ENCODE peak calls at places on chromosomes 6 and 20, in seven cellular contexts. H, Y, T, K, J, M and S are unnamed samples.

GRCh38 chr6:78599526-78599925 is 267.8 kb upstream of the IRAK1BP1 start:
- DNase-seq in H (no peak), K (no peak), J (no peak), M (no peak), Y (no peak), T (no peak), S (no peak)

GRCh38 chr6:53426544-53427270 is 78.0 kb upstream of the ELOVL5 start:
- DNase-seq in J (no peak), K (no peak), T (no peak), M (peak; percentile 74), H (no peak), Y (no peak), S (no peak)

GRCh38 chr6:43771858-43772570 is 2.0 kb downstream of the VEGFA start:
- DNase-seq in J (peak; percentile 91), Y (no peak), M (no peak), K (no peak), H (peak; percentile 82), T (peak; percentile 51), S (peak; percentile 80)

GRCh38 chr20:62448038-62448437 is 20.7 kb upstream of the RBBP8NL start:
- DNase-seq in K (no peak), T (no peak), M (no peak), J (no peak), H (no peak), Y (no peak), S (no peak)

GRCh38 chr6:363291-363690 is 28.3 kb upstream of the IRF4 start:
- DNase-seq in H (no peak), T (no peak), Y (no peak), J (no peak), K (no peak), M (no peak), S (no peak)

GRCh38 chr6:135895231-135895931 is 43.9 kb downstream of the PDE7B start:
- DNase-seq in K (no peak), T (no peak), H (no peak), J (no peak), Y (no peak), M (no peak), S (no peak)

GRCh38 chr20:63682384-63683139 is 13.9 kb upstream of the TNFRSF6B start:
- DNase-seq in J (no peak), Y (no peak), H (no peak), K (peak; percentile 97), M (no peak), T (peak; percentile 63), S (no peak)

GRCh38 chr20:33689973-33690372 is 3.8 kb upstream of the E2F1 start:
- DNase-seq in M (no peak), T (peak; percentile 50), J (peak; percentile 73), Y (no peak), H (no peak), K (no peak), S (no peak)

GRCh38 chr20:50308513-50309279 is 118.1 kb downstream of the CEBPB start:
- DNase-seq in J (peak; percentile 69), M (no peak), K (peak; percentile 42), T (peak; percentile 96), Y (no peak), H (peak; percentile 94), S (peak; percentile 78)

GRCh38 chr6:43200541-43200940 is 18.5 kb downstream of the CUL9 start:
- DNase-seq in M (no peak), K (no peak), T (no peak), H (no peak), Y (no peak), J (no peak), S (no peak)

GRCh38 chr6:105644073-105644489 is 241.2 kb upstream of the PREP start:
- DNase-seq in J (no peak), T (no peak), H (no peak), Y (no peak), M (no peak), K (no peak), S (no peak)

GRCh38 chr6:57254055-57254717 is 32.1 kb upstream of the RAB23 start:
- DNase-seq in K (no peak), T (peak; percentile 27), M (no peak), J (no peak), Y (no peak), H (no peak), S (no peak)

GRCh38 chr20:63657260-63657936 is 714 bp upstream of the RTEL1 start:
- DNase-seq in H (no peak), K (no peak), Y (no peak), J (peak; percentile 44), M (no peak), T (no peak), S (no peak)

GRCh38 chr6:109527989-109528388 is 45.0 kb upstream of the ZBTB24 start:
- DNase-seq in M (no peak), J (peak; percentile 42), K (peak; percentile 21), Y (no peak), H (no peak), T (peak; percentile 20), S (peak; percentile 38)

GRCh38 chr6:37456126-37456525 is 23.1 kb downstream of the CMTR1 start:
- DNase-seq in T (no peak), H (no peak), M (no peak), J (no peak), Y (no peak), K (no peak), S (no peak)

GRCh38 chr20:35108921-35109320 is 16.3 kb upstream of the TRPC4AP start:
- DNase-seq in M (no peak), H (no peak), J (no peak), Y (no peak), K (no peak), T (no peak), S (no peak)

GRCh38 chr6:129124334-129124733 is 241.4 kb downstream of the LAMA2 start:
- DNase-seq in M (no peak), Y (no peak), T (no peak), K (no peak), H (no peak), J (no peak), S (no peak)

GRCh38 chr6:162615016-162615717 is 112.4 kb downstream of the PRKN start:
- DNase-seq in K (no peak), M (no peak), Y (no peak), H (no peak), T (no peak), J (no peak), S (no peak)

GRCh38 chr20:2736441-2736840 is 43.9 kb downstream of the EBF4 start:
- DNase-seq in T (no peak), M (no peak), H (no peak), Y (no peak), J (no peak), K (no peak), S (no peak)

GRCh38 chr20:4326194-4327065 is 311.1 kb upstream of the RNF24 start:
- DNase-seq in M (no peak), J (no peak), H (no peak), K (peak; percentile 28), T (no peak), Y (no peak), S (no peak)

GRCh38 chr6:113976806-113977205 is 5.9 kb upstream of the HDAC2 start:
- DNase-seq in J (no peak), H (no peak), K (no peak), T (no peak), Y (no peak), M (no peak), S (no peak)

GRCh38 chr6:38420207-38420606 is 219.5 kb downstream of the BTBD9 start:
- DNase-seq in H (no peak), J (no peak), Y (no peak), T (no peak), K (no peak), M (no peak), S (no peak)

GRCh38 chr20:32685541-32686529 is 12.1 kb upstream of the C20orf203 start:
- DNase-seq in J (no peak), T (peak; percentile 100), M (no peak), H (peak; percentile 52), Y (no peak), K (no peak), S (no peak)

DNA sequence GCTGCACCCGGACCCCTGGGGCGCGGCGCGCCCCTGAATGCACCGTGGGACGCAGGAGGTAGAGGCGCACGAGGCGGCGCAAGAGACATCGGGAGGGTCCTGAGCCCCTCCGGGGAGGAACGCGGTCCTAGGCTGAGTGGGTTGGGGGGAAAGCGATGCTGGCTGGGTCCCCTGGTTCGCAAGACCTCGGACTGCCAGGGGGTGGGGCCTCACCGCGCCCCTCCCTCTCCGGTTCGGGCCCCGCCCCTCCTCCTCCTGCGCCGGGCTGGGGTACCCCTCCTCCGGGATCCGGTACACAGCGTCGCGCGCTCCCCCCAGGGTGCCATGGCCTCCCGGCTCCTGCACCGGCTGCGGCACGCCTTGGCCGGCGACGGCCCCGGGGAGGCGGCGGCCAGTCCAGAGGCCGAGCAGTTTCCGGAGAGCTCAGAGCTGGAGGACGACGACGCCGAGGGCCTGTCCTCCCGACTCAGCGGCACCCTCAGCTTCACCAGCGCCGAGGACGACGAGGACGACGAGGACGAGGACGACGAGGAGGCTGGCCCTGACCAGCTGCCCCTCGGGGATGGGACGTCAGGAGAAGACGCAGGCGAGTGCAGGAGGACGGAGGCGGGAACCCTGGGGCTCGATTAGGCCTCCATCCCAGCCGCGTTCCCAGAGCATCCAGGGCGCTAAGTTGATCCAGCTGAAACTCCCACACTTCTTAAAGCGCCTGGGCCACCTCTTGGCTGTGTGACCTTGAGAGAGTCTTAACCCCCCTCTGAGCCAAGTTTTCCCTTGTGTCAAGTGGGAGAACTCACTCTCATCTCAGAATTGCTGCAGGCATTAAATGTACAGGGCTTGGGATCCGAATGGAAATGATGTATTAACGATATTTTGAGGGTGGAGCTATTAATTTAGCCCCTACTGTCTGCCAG is 541 bp downstream of the SNX21 start:
- DNase-seq in J (peak; percentile 50), Y (peak; percentile 59), T (peak; percentile 47), M (no peak), K (no peak), H (peak; percentile 98), S (peak; percentile 80)
- TF ChIP-seq JUND in J (no peak), Y (no peak), T (no peak), M (no peak), K (no peak), H (no peak), S (no peak)

DNA sequence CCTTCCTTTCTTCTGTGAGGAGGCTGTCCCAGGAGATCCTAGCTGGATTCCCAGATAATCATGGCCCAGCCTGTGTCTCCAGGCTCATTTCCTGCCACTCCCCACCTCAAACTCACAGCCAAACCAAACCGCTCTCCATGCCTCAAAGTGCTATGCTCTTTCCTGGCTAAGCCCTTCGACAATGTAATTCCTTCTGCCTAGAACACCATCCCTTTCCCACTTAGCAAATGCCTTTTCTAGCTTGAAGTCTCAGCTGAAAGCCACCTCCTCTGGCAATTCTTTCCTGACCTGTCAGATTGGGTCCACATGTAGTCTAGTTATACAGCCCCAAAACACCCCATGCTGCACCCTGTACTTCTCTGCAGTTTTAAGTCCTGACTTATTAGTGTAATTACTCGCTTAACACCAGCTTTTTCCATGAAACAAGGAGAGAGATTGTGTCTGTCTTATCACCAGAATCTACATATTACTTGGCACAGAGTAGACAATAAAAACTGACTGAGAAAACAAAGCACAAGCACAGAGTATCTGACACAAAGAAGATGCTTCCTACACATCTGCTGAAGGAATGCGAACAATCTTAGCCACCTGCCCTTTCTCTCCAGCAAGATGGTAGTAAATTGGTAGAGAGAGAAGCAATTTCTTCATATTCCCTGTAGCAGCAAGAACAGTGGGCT is 5.4 kb downstream of the TRIM26 start:
- DNase-seq in H (no peak), T (no peak), J (no peak), M (no peak), K (no peak), Y (no peak), S (no peak)
- TF ChIP-seq JUND in H (no peak), T (no peak), J (no peak), M (no peak), K (no peak), Y (no peak), S (no peak)

GRCh38 chr6:156774872-156775405 is 2.2 kb upstream of the ARID1B start:
- DNase-seq in H (no peak), K (no peak), T (no peak), Y (no peak), M (no peak), J (no peak), S (no peak)
- TF ChIP-seq JUND in H (no peak), K (no peak), T (no peak), Y (no peak), M (no peak), J (no peak), S (no peak)

GRCh38 chr6:33136310-33136895 is 55.9 kb downstream of the COL11A2 start:
- DNase-seq in T (no peak), H (no peak), Y (no peak), J (no peak), M (no peak), K (no peak), S (no peak)
- TF ChIP-seq JUND in T (no peak), H (no peak), Y (no peak), J (no peak), M (no peak), K (no peak), S (no peak)